ENCODE peak calls at places on chromosomes 13 and 19, in seven cellular contexts. I is ELF-1; W is activated naive CD4-positive, alpha-beta T cell treated with anti-CD3 and anti-CD28 coated beads for 36 hours; E is NCI-H2081 treated with DMSO at 0.1 percent for 48 hours; H is non-pigmented ciliary epithelial cell; M is GM13977; V is HFFc6. O is an unnamed sample.

GRCh38 chr13:94660695-94661324 is 51.5 kb downstream of the SOX21 start:
- DNase-seq in E (no peak), M (peak), V (peak), H (no peak), I (no peak), W (peak), O (no peak)

GRCh38 chr19:21677696-21678418 is 89.5 kb downstream of the ZNF100 start:
- DNase-seq in I (no peak), M (no peak), H (no peak), V (no peak), W (peak), E (no peak), O (no peak)

GRCh38 chr13:41581884-41582547 is 124.7 kb downstream of the RGCC start:
- DNase-seq in W (no peak), H (no peak), E (no peak), V (no peak), I (no peak), M (no peak), O (no peak)

GRCh38 chr13:62320129-62320724 is 904.6 kb upstream of the PCDH20 start:
- DNase-seq in W (no peak), E (peak), M (peak), V (peak), H (peak), I (no peak), O (no peak)

GRCh38 chr13:44142911-44143665 is 230.5 kb upstream of the SERP2 start:
- DNase-seq in I (no peak), E (no peak), W (no peak), H (peak), V (no peak), M (no peak), O (peak)

GRCh38 chr19:32818536-32818935 is 51.0 kb downstream of the SLC7A9 start:
- DNase-seq in W (no peak), H (no peak), I (no peak), M (no peak), V (no peak), E (no peak), O (no peak)

GRCh38 chr19:33248553-33248953 is 22.9 kb upstream of the SLC7A10 start:
- DNase-seq in V (no peak), E (no peak), M (no peak), W (no peak), H (no peak), I (no peak), O (no peak)

GRCh38 chr19:55460670-55461258 is 678 bp downstream of the ISOC2 start:
- DNase-seq in V (peak), H (no peak), E (no peak), W (peak), M (peak), I (peak), O (no peak)

GRCh38 chr19:17584132-17584531 is 28.7 kb downstream of the COLGALT1 start:
- DNase-seq in M (no peak), I (no peak), W (no peak), E (no peak), V (no peak), H (no peak), O (no peak)

GRCh38 chr13:111282997-111283396 is 37.4 kb upstream of the TEX29 start:
- DNase-seq in H (no peak), E (no peak), M (no peak), I (no peak), V (no peak), W (no peak), O (no peak)

GRCh38 chr13:77316430-77316829 is 10.5 kb downstream of the MYCBP2 start:
- DNase-seq in E (no peak), W (no peak), H (no peak), I (no peak), V (no peak), M (no peak), O (no peak)

GRCh38 chr13:81051873-81052272 is 710.9 kb upstream of the SPRY2 start:
- DNase-seq in I (no peak), E (no peak), V (no peak), H (no peak), W (no peak), M (no peak), O (no peak)

GRCh38 chr13:24618219-24618955 is 61.8 kb upstream of the ATP12A start:
- DNase-seq in M (peak), E (no peak), V (no peak), W (peak), I (peak), H (no peak), O (no peak)

GRCh38 chr13:97540696-97541095 is 106.7 kb downstream of the RAP2A start:
- DNase-seq in H (no peak), V (no peak), W (no peak), I (no peak), E (no peak), M (no peak), O (no peak)

GRCh38 chr19:4337906-4338440 is 654 bp downstream of the STAP2 start:
- DNase-seq in V (no peak), E (no peak), M (no peak), I (peak), W (no peak), H (no peak), O (no peak)

GRCh38 chr19:21472507-21472906 is 32.9 kb upstream of the ZNF429 start:
- DNase-seq in W (no peak), M (no peak), I (no peak), E (no peak), H (no peak), V (no peak), O (no peak)

GRCh38 chr13:108702171-108702570 is 72.8 kb downstream of the MYO16 start:
- DNase-seq in M (no peak), W (no peak), I (no peak), H (no peak), V (no peak), E (no peak), O (no peak)

GRCh38 chr19:11373166-11373884 is 1.1 kb upstream of the SWSAP1 start:
- DNase-seq in V (peak), M (no peak), I (peak), E (peak), H (no peak), W (no peak), O (no peak)

GRCh38 chr13:101579291-101579802 is 126.9 kb downstream of the ITGBL1 start:
- DNase-seq in V (peak), W (no peak), E (no peak), I (no peak), M (no peak), H (peak), O (no peak)

GRCh38 chr19:55483681-55484361 is 1.2 kb upstream of the NAT14 start:
- DNase-seq in M (no peak), E (no peak), H (no peak), I (peak), W (no peak), V (no peak), O (no peak)

GRCh38 chr13:23427342-23428182 is 5.9 kb downstream of the SACS start:
- DNase-seq in W (no peak), E (no peak), H (peak), M (no peak), I (no peak), V (peak), O (no peak)

GRCh38 chr19:16324384-16325160 is at the start of gene KLF2:
- DNase-seq in V (peak), H (no peak), W (peak), I (peak), E (no peak), M (peak), O (peak)

GRCh38 chr13:43363156-43363918 is 340.0 kb downstream of the DNAJC15 start:
- DNase-seq in M (no peak), V (no peak), H (no peak), I (no peak), W (no peak), E (no peak), O (no peak)

GRCh38 chr19:52742516-52742915 is 7.7 kb upstream of the ZNF611 start:
- DNase-seq in W (no peak), H (no peak), E (no peak), M (no peak), I (no peak), V (no peak), O (no peak)

GRCh38 chr19:15297416-15298224 is 34.7 kb downstream of the BRD4 start:
- DNase-seq in W (peak), E (no peak), V (peak), M (no peak), H (no peak), I (peak), O (no peak)

GRCh38 chr19:2478756-2479555 is 3.0 kb downstream of the GADD45B start:
- DNase-seq in E (no peak), W (peak), H (no peak), M (peak), V (peak), I (peak), O (peak)

GRCh38 chr13:107205318-107206112 is 637.6 kb upstream of the ARGLU1 start:
- DNase-seq in E (no peak), W (peak), I (peak), M (peak), V (peak), H (no peak), O (no peak)

GRCh38 chr13:29846475-29847256 is 3.8 kb downstream of the UBL3 start:
- DNase-seq in W (no peak), E (no peak), V (no peak), H (no peak), I (no peak), M (no peak), O (no peak)

GRCh38 chr19:2618611-2619010 is 83.9 kb downstream of the GNG7 start:
- DNase-seq in H (no peak), V (peak), W (peak), M (no peak), E (no peak), I (no peak), O (peak)

GRCh38 chr19:17847538-17848366 is at the start of gene JAK3:
- DNase-seq in I (peak), V (no peak), M (peak), E (no peak), W (peak), H (no peak), O (peak)

GRCh38 chr13:84500016-84500415 is 617.7 kb upstream of the SLITRK1 start:
- DNase-seq in I (no peak), V (no peak), W (no peak), M (no peak), E (no peak), H (no peak), O (no peak)

GRCh38 chr19:34475026-34475974 is 6.3 kb upstream of the WTIP start:
- DNase-seq in V (peak), W (peak), M (no peak), E (no peak), H (no peak), I (no peak), O (peak)

GRCh38 chr19:28883241-28883693 is 329.7 kb downstream of the UQCRFS1 start:
- DNase-seq in H (no peak), V (peak), W (no peak), M (no peak), E (no peak), I (peak), O (no peak)

GRCh38 chr13:32264407-32264806 is 50.8 kb downstream of the ZAR1L start:
- DNase-seq in W (no peak), H (no peak), I (no peak), M (no peak), E (no peak), V (peak), O (no peak)

GRCh38 chr19:45440259-45440638 is 16.5 kb upstream of the ERCC1 start:
- DNase-seq in W (no peak), V (no peak), M (peak), H (no peak), I (no peak), E (no peak), O (no peak)

GRCh38 chr19:15328312-15328711 is 4.0 kb downstream of the BRD4 start:
- DNase-seq in W (no peak), V (no peak), M (no peak), H (no peak), I (no peak), E (no peak), O (no peak)

GRCh38 chr13:36353001-36353400 is 6.8 kb upstream of the SPART start:
- DNase-seq in M (no peak), I (no peak), V (no peak), E (no peak), W (no peak), H (no peak), O (no peak)

GRCh38 chr19:37997911-37998344 is 90.9 kb downstream of the SIPA1L3 start:
- DNase-seq in M (no peak), E (no peak), W (peak), V (peak), H (peak), I (no peak), O (peak)